ENCODE peak calls at places on chromosomes 16 and 17, in nine cellular contexts. Q is CD8-positive, alpha-beta T cell; T is fibroblast of the aortic adventitia; B is IMR-90; Y is epithelial cell of esophagus; R is fibroblast of lung; X is sigmoid colon; Z is brain microvascular endothelial cell; S is dorsolateral prefrontal cortex. W is an unnamed sample.

GRCh38 chr16:55664786-55665407 is 9.1 kb downstream of the SLC6A2 start:
- DNase-seq in Q (no peak), T (no peak), B (no peak), Y (no peak), R (no peak), X (no peak), Z (no peak), S (no peak), W (no peak)

GRCh38 chr17:16971458-16972338 is at the start of gene TNFRSF13B:
- DNase-seq in Q (no peak), T (no peak), B (no peak), Y (no peak), R (no peak), X (peak), Z (no peak), S (no peak), W (peak)

GRCh38 chr17:78763561-78763960 is 18.5 kb downstream of the CYTH1 start:
- DNase-seq in Q (no peak), T (peak), B (peak), Y (no peak), R (peak), X (no peak), Z (peak), S (no peak), W (no peak)

GRCh38 chr17:78390241-78391050 is 12.0 kb downstream of the PGS1 start:
- DNase-seq in Q (no peak), T (peak), B (peak), Y (peak), R (peak), X (peak), Z (peak), S (no peak), W (no peak)

GRCh38 chr17:45873728-45874127 is 20.6 kb upstream of the MAPT start:
- DNase-seq in Q (no peak), T (no peak), B (no peak), Y (peak), R (no peak), X (no peak), Z (peak), S (no peak), W (no peak)

GRCh38 chr16:23274968-23275367 is 27.1 kb upstream of the SCNN1B start:
- DNase-seq in Q (no peak), T (no peak), B (no peak), Y (peak), R (no peak), X (no peak), Z (peak), S (no peak), W (peak)

GRCh38 chr17:8698142-8699050 is 46.2 kb downstream of the CCDC42 start:
- DNase-seq in Q (no peak), T (peak), B (peak), Y (peak), R (peak), X (peak), Z (peak), S (peak), W (no peak)

GRCh38 chr17:61294777-61295176 is 104.9 kb upstream of the TBX2 start:
- DNase-seq in Q (no peak), T (peak), B (peak), Y (peak), R (peak), X (no peak), Z (peak), S (no peak), W (peak)

GRCh38 chr16:89687092-89687940 is 827 bp downstream of the CDK10 start:
- DNase-seq in Q (no peak), T (peak), B (peak), Y (peak), R (peak), X (no peak), Z (peak), S (no peak), W (peak)

GRCh38 chr17:40487371-40488020 is 13.9 kb downstream of the TNS4 start:
- DNase-seq in Q (no peak), T (peak), B (no peak), Y (peak), R (no peak), X (no peak), Z (no peak), S (no peak), W (no peak)

GRCh38 chr17:37488009-37488604 is 1.6 kb upstream of the DUSP14 start:
- DNase-seq in Q (no peak), T (peak), B (peak), Y (peak), R (peak), X (no peak), Z (peak), S (no peak), W (peak)

GRCh38 chr17:81129711-81130367 is 35.5 kb upstream of the PVALEF start:
- DNase-seq in Q (no peak), T (no peak), B (no peak), Y (no peak), R (no peak), X (no peak), Z (no peak), S (no peak), W (no peak)

GRCh38 chr16:53695070-53695469 is 8.6 kb downstream of the RPGRIP1L start:
- DNase-seq in Q (no peak), T (peak), B (peak), Y (peak), R (peak), X (no peak), Z (peak), S (no peak), W (no peak)

GRCh38 chr17:10772425-10773380 is 31.2 kb downstream of the TMEM238L start:
- DNase-seq in Q (no peak), T (no peak), B (peak), Y (no peak), R (no peak), X (peak), Z (peak), S (no peak), W (peak)

GRCh38 chr17:152860-153420 is 15.6 kb downstream of the SCGB1C2 start:
- DNase-seq in Q (no peak), T (no peak), B (no peak), Y (no peak), R (no peak), X (peak), Z (no peak), S (peak), W (no peak)

GRCh38 chr17:61205931-61206330 is 193.7 kb upstream of the TBX2 start:
- DNase-seq in Q (no peak), T (no peak), B (peak), Y (peak), R (peak), X (no peak), Z (no peak), S (no peak), W (no peak)

DNA sequence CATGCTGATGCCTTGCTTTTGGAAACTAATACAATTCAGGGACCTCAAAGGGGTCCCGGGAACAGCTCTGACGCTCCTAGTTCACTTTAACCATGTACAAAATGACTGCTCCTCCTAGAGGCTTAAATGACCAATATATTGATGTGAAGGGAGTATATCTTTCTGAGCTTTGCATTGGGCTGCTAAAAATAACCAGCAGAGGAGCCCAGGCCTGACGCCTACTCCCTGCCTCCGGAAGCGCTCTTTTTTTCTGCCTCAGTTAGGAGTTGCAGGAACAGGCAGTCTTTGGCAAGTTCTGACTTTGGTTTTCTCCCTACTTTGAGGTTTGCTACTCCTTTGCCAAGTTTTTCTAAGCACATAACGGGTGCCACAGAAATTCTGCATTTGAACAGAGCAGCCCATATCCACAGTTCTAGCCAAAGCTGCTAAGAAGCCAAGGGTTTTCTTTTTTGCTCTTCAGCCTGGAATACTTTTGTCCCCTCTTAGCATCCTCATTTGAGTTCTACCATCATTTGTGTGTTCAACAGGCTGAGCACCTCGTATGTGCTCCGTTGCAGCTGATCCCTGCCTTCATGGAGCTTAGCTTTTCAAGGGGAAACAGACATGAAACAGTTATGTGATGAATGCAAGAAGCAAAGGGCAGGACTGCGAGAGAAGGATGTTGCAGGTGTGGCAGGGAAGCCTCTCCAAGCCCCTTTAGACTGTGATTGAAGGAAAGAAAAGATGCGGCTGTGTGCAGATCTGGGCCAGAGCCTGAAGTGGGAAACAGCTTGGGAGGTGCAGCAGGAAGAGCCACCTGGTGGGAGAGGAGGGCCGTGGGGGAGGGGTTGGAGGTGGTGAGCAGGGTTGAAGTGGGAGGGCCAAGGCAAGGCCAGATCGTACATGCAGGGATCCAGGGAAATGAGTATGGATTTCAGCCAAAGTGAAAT is 2.8 kb upstream of the NAGPA start:
- DNase-seq in Q (no peak), T (peak), B (no peak), Y (no peak), R (peak), X (no peak), Z (no peak), S (peak), W (peak)
- TF ChIP-seq CTCF in Q (no peak), T (no peak), B (no peak), Y (no peak), R (no peak), X (no peak), Z (peak), S (no peak), W (no peak)

GRCh38 chr16:12123462-12123861 is 146.9 kb downstream of the SNX29 start:
- DNase-seq in Q (no peak), T (no peak), B (no peak), Y (no peak), R (no peak), X (peak), Z (no peak), S (peak), W (no peak)

GRCh38 chr16:12127244-12127643 is 150.7 kb downstream of the SNX29 start:
- DNase-seq in Q (no peak), T (no peak), B (no peak), Y (no peak), R (no peak), X (no peak), Z (no peak), S (no peak), W (no peak)

GRCh38 chr16:12122202-12122601 is 145.7 kb downstream of the SNX29 start:
- DNase-seq in Q (no peak), T (no peak), B (no peak), Y (no peak), R (no peak), X (no peak), Z (no peak), S (no peak), W (no peak)

GRCh38 chr16:12124742-12125141 is 148.2 kb downstream of the SNX29 start:
- DNase-seq in Q (no peak), T (no peak), B (no peak), Y (no peak), R (no peak), X (no peak), Z (no peak), S (no peak), W (no peak)

GRCh38 chr16:12126091-12126806 is 149.7 kb downstream of the SNX29 start:
- DNase-seq in Q (no peak), T (no peak), B (no peak), Y (peak), R (no peak), X (no peak), Z (no peak), S (no peak), W (no peak)
- H3K4me3 ChIP-seq in Q (no peak), T (no peak), B (no peak), Y (no peak), R (no peak), X (no peak), Z (no peak), S (no peak), W (no peak)

DNA sequence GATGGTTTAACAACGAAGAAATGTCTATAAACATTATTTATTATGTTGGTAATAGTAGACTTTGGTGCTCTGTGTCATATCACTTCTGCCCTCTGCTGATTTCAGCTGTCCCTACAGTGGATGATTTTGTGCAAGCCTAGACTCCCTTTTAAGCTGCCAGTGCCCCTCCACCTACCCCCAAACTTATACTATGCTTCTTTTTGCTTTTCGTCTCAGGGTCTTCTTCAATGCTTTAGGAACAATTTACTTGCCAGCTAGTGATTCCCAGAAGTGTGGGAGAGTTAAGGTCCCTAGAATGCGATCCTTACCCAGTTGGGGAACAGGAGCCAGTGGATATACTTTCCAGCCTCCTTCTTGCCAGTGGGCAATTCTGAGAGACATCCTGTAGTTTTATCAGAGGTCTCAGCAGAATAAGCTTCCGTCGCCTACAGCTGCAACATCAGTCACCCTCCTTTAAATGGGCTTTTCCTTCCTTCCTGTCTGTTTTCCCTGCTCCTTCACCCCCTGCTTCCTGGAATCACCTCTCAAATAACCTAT is 4.1 kb downstream of the ICAM2 start:
- DNase-seq in Q (no peak), T (no peak), B (no peak), Y (no peak), R (no peak), X (no peak), Z (no peak), S (no peak), W (peak)
- TF ChIP-seq CTCF in Q (peak), T (peak), B (no peak), Y (peak), R (peak), X (no peak), Z (peak), S (no peak), W (no peak)

DNA sequence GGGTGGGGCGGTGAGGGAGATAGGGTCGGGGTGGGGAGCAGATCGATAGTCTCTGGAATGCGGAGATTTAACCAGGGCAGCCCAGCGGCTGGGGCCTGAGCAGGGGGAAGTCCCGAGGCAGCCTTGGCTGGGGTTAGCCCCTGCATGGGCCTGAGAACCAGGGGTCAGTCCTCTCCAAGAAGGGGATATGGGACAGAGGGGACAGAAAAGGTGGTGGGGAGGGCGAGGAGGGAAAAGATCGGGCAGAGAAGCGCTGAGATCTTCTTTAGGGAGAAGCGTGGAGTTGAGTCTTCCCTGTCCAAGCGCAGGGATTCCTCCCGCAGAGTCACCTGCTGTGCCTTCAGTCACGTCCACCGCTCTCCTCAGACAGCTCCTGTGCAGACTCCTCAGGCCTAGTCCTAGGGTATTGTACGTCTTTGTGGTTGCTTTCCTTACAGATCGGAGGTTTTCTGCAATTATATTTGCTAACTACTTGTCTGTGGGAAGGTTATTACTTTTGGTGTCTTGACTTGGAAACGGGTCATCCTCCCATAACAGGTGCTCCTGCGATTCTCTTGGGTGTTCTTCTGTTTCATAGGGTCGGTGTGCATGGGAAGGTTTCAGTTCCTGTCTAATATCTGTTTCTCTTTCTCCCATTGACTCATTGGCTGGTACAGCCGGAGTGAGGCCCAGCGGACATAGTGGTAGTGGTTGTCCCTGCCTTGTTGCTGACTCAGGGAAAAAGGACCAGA is 952 bp downstream of the CD300A start:
- DNase-seq in Q (no peak), T (no peak), B (no peak), Y (no peak), R (no peak), X (no peak), Z (no peak), S (no peak), W (peak)
- H3K4me3 ChIP-seq in Q (peak), T (no peak), B (no peak), Y (no peak), R (no peak), X (peak), Z (no peak), S (no peak), W (peak)